ENCODE peak calls at places on chromosomes 7 and 10, in five cellular contexts. J is OCI-LY7, C is left ventricle myocardium inferior, P is IMR-90, G is Peyer's patch. X is an unnamed sample.

GRCh38 chr10:103793429-103793828 is 61.9 kb downstream of the SH3PXD2A start:
- DNase-seq in P (no peak), J (no peak), G (no peak), C (peak; percentile 7), X (no peak)

GRCh38 chr10:56567580-56567979 is 206.5 kb upstream of the ZWINT start:
- DNase-seq in P (no peak), G (no peak), J (no peak), C (no peak), X (no peak)

GRCh38 chr7:17690030-17690429 is 250.3 kb downstream of the SNX13 start:
- DNase-seq in P (peak; percentile 95), C (no peak), G (no peak), J (no peak), X (peak; percentile 81)

GRCh38 chr10:132104471-132105301 is 38.9 kb downstream of the JAKMIP3 start:
- DNase-seq in C (no peak), J (no peak), G (no peak), P (no peak), X (no peak)

GRCh38 chr7:23315366-23315765 is 16.2 kb downstream of the MALSU1 start:
- DNase-seq in G (no peak), C (no peak), P (no peak), J (no peak), X (peak; percentile 79)

GRCh38 chr7:90165724-90166123 is 11.5 kb downstream of the STEAP1 start:
- DNase-seq in C (no peak), P (no peak), G (no peak), J (no peak), X (no peak)

GRCh38 chr10:31864834-31865518 is 63.7 kb downstream of the ARHGAP12 start:
- DNase-seq in G (no peak), P (peak; percentile 54), J (no peak), C (no peak), X (peak; percentile 20)

GRCh38 chr7:106365252-106366005 is 80.6 kb upstream of the NAMPT start:
- DNase-seq in G (no peak), P (no peak), J (no peak), C (no peak), X (peak; percentile 53)

GRCh38 chr7:28300488-28300887 is 111.8 kb upstream of the CREB5 start:
- DNase-seq in P (no peak), J (no peak), C (no peak), G (no peak), X (no peak)

GRCh38 chr7:55518836-55519235 is 53.5 kb downstream of the VOPP1 start:
- DNase-seq in G (peak; percentile 62), P (no peak), C (no peak), J (no peak), X (no peak)

GRCh38 chr10:86536294-86536861 is 14.8 kb upstream of the WAPL start:
- DNase-seq in J (no peak), G (peak; percentile 31), P (no peak), C (no peak), X (no peak)

GRCh38 chr7:16524332-16524731 is 2.3 kb upstream of the LRRC72 start:
- DNase-seq in J (no peak), C (no peak), P (no peak), G (no peak), X (no peak)

GRCh38 chr10:95501203-95502094 is 59.7 kb downstream of the SORBS1 start:
- DNase-seq in C (no peak), G (no peak), P (no peak), J (no peak), X (no peak)

GRCh38 chr7:138755831-138756590 is 41.8 kb upstream of the TMEM213 start:
- DNase-seq in C (no peak), J (no peak), P (no peak), G (no peak), X (no peak)

GRCh38 chr7:66974986-66975590 is 20.3 kb downstream of the SBDS start:
- DNase-seq in G (no peak), C (no peak), J (no peak), P (no peak), X (no peak)

GRCh38 chr10:59176241-59177030 is at the start of gene PHYHIPL:
- DNase-seq in C (no peak), J (no peak), G (no peak), P (no peak), X (no peak)

GRCh38 chr7:23167691-23168090 is 14.2 kb upstream of the NUP42 start:
- DNase-seq in G (no peak), P (no peak), C (no peak), J (no peak), X (no peak)

GRCh38 chr7:40186586-40186985 is 51.8 kb downstream of the SUGCT start:
- DNase-seq in G (no peak), J (no peak), P (no peak), C (no peak), X (no peak)

GRCh38 chr7:152894295-152895170 is 135.0 kb downstream of the ACTR3B start:
- DNase-seq in C (no peak), J (peak; percentile 38), P (no peak), G (no peak), X (peak; percentile 8)

GRCh38 chr7:491958-492713 is 27.5 kb downstream of the PDGFA start:
- DNase-seq in J (no peak), G (no peak), C (peak; percentile 9), P (no peak), X (no peak)

GRCh38 chr7:144670251-144670650 is 165.6 kb downstream of the TPK1 start:
- DNase-seq in G (no peak), P (no peak), C (no peak), J (peak; percentile 5), X (peak; percentile 69)

GRCh38 chr7:99024066-99024465 is 119.8 kb downstream of the SMURF1 start:
- DNase-seq in P (no peak), J (no peak), C (no peak), G (no peak), X (no peak)

GRCh38 chr10:107554351-107554750 is 389.8 kb upstream of the SORCS1 start:
- DNase-seq in G (no peak), C (no peak), J (no peak), P (no peak), X (no peak)

GRCh38 chr7:92705831-92706230 is 115.6 kb upstream of the FAM133B start:
- DNase-seq in G (no peak), P (no peak), J (no peak), C (no peak), X (no peak)

GRCh38 chr10:119413738-119414611 is 128.5 kb downstream of the RGS10 start:
- DNase-seq in G (no peak), P (peak; percentile 99), C (peak; percentile 66), J (no peak), X (peak; percentile 64)

GRCh38 chr7:14395860-14396259 is 406.4 kb upstream of the ETV1 start:
- DNase-seq in P (no peak), G (no peak), C (no peak), J (no peak), X (no peak)

GRCh38 chr7:6589151-6589828 is 531 bp upstream of the INTS15 start:
- DNase-seq in G (no peak), C (no peak), J (peak; percentile 25), P (no peak), X (no peak)

GRCh38 chr10:78979938-78980337 is 88.8 kb upstream of the ZMIZ1 start:
- DNase-seq in G (no peak), C (no peak), P (no peak), J (no peak), X (no peak)

GRCh38 chr10:124611738-124612137 is 132.4 kb downstream of the FAM53B start:
- DNase-seq in J (no peak), C (no peak), G (peak; percentile 59), P (no peak), X (no peak)
- H3K4me3 ChIP-seq in J (no peak overlapping the region), C (no peak overlapping the region), G (no peak overlapping the region), P (no peak overlapping the region), X (no peak overlapping the region)

GRCh38 chr10:29543715-29544114 is 91.1 kb downstream of the SVIL start:
- DNase-seq in J (peak; percentile 3), C (no peak), G (no peak), P (no peak), X (no peak)

GRCh38 chr10:29541826-29542225 is 92.9 kb downstream of the SVIL start:
- DNase-seq in P (no peak), G (no peak), J (no peak), C (no peak), X (no peak)

GRCh38 chr10:29542723-29543122 is 92.0 kb downstream of the SVIL start:
- DNase-seq in P (no peak), C (no peak), J (no peak), G (no peak), X (no peak)

GRCh38 chr10:29546773-29547313 is 87.9 kb downstream of the SVIL start:
- DNase-seq in G (no peak), J (no peak), C (no peak), P (no peak), X (no peak)

DNA sequence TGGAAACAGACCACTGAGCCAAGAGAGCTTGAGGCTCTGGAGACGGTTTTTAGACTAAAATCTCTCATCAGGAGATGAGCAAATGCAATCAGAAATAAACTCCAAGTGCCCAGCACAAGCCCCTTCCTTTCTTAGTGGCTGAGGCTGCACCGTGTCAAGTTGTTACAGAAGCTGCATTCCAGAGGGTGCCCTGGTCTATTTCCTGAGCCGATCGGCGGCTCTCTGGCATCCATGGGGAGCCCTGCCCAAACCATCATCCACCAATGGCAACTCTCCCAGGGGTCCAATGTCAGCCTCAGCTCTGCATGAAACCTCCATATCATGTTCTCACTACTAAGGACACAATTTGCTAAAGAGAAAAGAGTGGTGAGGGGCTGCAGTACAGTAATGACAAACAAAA is 89.6 kb downstream of the SVIL start:
- DNase-seq in G (no peak), J (no peak), P (no peak), C (no peak), X (no peak)
- H3K4me3 ChIP-seq in G (no peak overlapping the region), J (no peak overlapping the region), P (no peak overlapping the region), C (no peak overlapping the region), X (no peak overlapping the region)

GRCh38 chr7:136869006-136869961 is 832 bp downstream of the CHRM2 start:
- DNase-seq in C (peak; percentile 26), J (no peak), P (peak; percentile 59), G (no peak), X (no peak)
- H3K4me3 ChIP-seq in C (peak overlapping the region; percentile 74), J (no peak overlapping the region), P (peak overlapping the region; percentile 95), G (no peak overlapping the region), X (peak overlapping the region; percentile 32)

GRCh38 chr7:101795461-101795860 is 22.0 kb upstream of the CUX1 start:
- DNase-seq in C (no peak), P (no peak), J (no peak), G (no peak), X (no peak)

GRCh38 chr7:101787864-101788263 is 29.6 kb upstream of the CUX1 start:
- DNase-seq in P (no peak), G (no peak), C (no peak), J (no peak), X (no peak)

GRCh38 chr7:101788517-101788916 is 28.9 kb upstream of the CUX1 start:
- DNase-seq in C (no peak), J (no peak), G (no peak), P (no peak), X (no peak)

GRCh38 chr7:101790566-101791293 is 26.7 kb upstream of the CUX1 start:
- DNase-seq in P (no peak), G (no peak), C (no peak), J (no peak), X (no peak)

DNA sequence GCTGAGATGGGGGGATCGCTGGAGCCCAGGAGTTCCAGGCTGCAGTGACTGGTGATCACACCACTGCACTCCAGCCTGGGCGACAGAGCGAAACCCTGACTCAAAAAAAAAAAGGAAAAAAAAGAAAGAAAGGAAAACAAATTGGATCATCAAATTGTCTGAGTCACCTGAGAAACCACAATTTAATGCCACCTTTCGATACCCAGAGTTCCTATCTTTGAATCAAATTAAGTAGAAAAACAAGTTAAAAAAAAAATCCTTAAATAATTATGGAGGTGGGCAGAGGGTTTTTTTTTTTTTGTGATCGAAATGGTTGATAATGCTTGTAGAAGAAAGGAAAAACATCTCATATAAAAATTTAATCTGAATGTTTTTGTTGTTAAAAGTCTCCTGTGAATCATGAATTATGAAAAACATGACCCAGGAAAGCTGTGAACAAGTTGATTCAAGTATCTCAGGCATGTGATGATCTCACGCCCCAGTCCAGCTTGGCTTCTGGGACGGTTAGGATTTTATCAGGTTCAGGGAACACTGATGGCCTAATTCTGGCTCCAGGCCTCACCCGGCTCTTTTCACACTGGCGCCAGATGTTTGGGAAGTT is 25.3 kb upstream of the CUX1 start:
- DNase-seq in P (no peak), G (no peak), J (no peak), C (peak; percentile 58), X (peak; percentile 62)
- H3K4me3 ChIP-seq in P (no peak overlapping the region), G (no peak overlapping the region), J (no peak overlapping the region), C (no peak overlapping the region), X (no peak overlapping the region)